ENCODE peak calls at places on chromosomes 5 and 9, in eight cellular contexts. I, V, D, C, Q, N, P and L are unnamed samples.

GRCh38 chr9:14247577-14247976 is 66.4 kb downstream of the NFIB start:
- DNase-seq in I (no peak), V (no peak), D (no peak), C (no peak), Q (no peak), N (no peak), P (no peak), L (no peak)

GRCh38 chr9:5838884-5839571 is 6.1 kb upstream of the ERMP1 start:
- DNase-seq in I (peak; percentile 31), V (peak; percentile 64), D (peak; percentile 81), C (no peak), Q (no peak), N (peak; percentile 40), P (no peak), L (peak; percentile 42)

GRCh38 chr5:57650360-57651069 is 167.9 kb upstream of the ACTBL2 start:
- DNase-seq in I (peak; percentile 58), V (peak; percentile 25), D (peak; percentile 95), C (no peak), Q (no peak), N (peak; percentile 30), P (peak; percentile 62), L (peak; percentile 11)

GRCh38 chr5:133269707-133270106 is 217.9 kb downstream of the HSPA4 start:
- DNase-seq in I (no peak), V (no peak), D (no peak), C (no peak), Q (no peak), N (no peak), P (no peak), L (no peak)

GRCh38 chr9:124830593-124830992 is 22.7 kb upstream of the WDR38 start:
- DNase-seq in I (no peak), V (no peak), D (no peak), C (no peak), Q (no peak), N (no peak), P (no peak), L (no peak)

GRCh38 chr9:87119328-87119881 is 172.1 kb upstream of the GAS1 start:
- DNase-seq in I (peak; percentile 88), V (no peak), D (no peak), C (peak; percentile 35), Q (no peak), N (peak; percentile 51), P (no peak), L (no peak)

GRCh38 chr5:168329302-168329701 is 37.9 kb downstream of the WWC1 start:
- DNase-seq in I (no peak), V (no peak), D (no peak), C (no peak), Q (no peak), N (no peak), P (no peak), L (no peak)

GRCh38 chr5:177604116-177604521 is 4.2 kb downstream of the B4GALT7 start:
- DNase-seq in I (no peak), V (no peak), D (no peak), C (no peak), Q (no peak), N (no peak), P (no peak), L (no peak)

DNA sequence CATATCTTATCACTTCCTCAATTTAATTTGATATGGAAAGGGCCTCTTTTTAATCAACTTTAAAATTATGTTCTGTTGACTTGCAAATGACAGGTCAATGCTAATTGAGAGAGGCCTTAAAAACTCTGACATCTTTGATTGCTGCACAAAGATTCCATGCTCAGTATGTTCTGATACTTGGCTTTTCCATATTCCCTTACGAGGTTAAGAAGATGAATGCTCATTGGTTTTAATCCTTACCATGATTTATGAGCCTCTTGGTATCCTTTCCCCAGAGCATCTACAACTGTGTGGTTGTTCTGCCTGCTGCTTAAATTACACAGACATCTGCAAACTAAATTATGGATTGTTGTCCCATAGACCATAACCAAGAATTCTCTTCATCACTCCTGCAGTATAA is 352.6 kb downstream of the CDH12 start:
- DNase-seq in I (no peak), V (no peak), D (no peak), C (no peak), Q (no peak), N (no peak), P (no peak), L (no peak)
- H3K4me3 ChIP-seq in I (no peak overlapping the region), V (no peak overlapping the region), D (no peak overlapping the region), C (no peak overlapping the region), Q (no peak overlapping the region), N (no peak overlapping the region), P (no peak overlapping the region), L (no peak overlapping the region)

GRCh38 chr9:70589571-70590263 is 175.3 kb upstream of the KLF9 start:
- DNase-seq in I (peak; percentile 85), V (no peak), D (no peak), C (peak; percentile 21), Q (no peak), N (no peak), P (no peak), L (no peak)

GRCh38 chr9:70590264-70590646 is 175.8 kb upstream of the KLF9 start:
- DNase-seq in I (peak; percentile 87), V (no peak), D (no peak), C (no peak), Q (no peak), N (no peak), P (no peak), L (no peak)

GRCh38 chr9:70588999-70589398 is 174.5 kb upstream of the KLF9 start:
- DNase-seq in I (no peak), V (no peak), D (no peak), C (no peak), Q (no peak), N (no peak), P (no peak), L (no peak)

GRCh38 chr9:70587143-70587710 is 172.8 kb upstream of the KLF9 start:
- DNase-seq in I (peak; percentile 87), V (no peak), D (no peak), C (no peak), Q (no peak), N (no peak), P (no peak), L (no peak)

GRCh38 chr9:70588381-70588780 is 173.9 kb upstream of the KLF9 start:
- DNase-seq in I (no peak), V (no peak), D (no peak), C (no peak), Q (no peak), N (no peak), P (no peak), L (no peak)
- H3K27me3 ChIP-seq in I (no peaks in the 10 kb centered on the region), V (no peaks in the 10 kb centered on the region), D (no peaks in the 10 kb centered on the region), C (no peaks in the 10 kb centered on the region), Q (no peaks in the 10 kb centered on the region), N (no peaks in the 10 kb centered on the region), P (no peaks in the 10 kb centered on the region), L (no peaks in the 10 kb centered on the region)

GRCh38 chr5:151810907-151811306 is 39.2 kb downstream of the G3BP1 start:
- DNase-seq in I (peak; percentile 33), V (no peak), D (no peak), C (no peak), Q (no peak), N (no peak), P (no peak), L (no peak)
- H3K36me3 ChIP-seq in I (peaks cover 4% of the 10 kb centered on the region), V (no peaks in the 10 kb centered on the region), D (peaks cover 8% of the 10 kb centered on the region), C (no peaks in the 10 kb centered on the region), Q (peaks cover 88% of the 10 kb centered on the region), N (peaks cover 18% of the 10 kb centered on the region), P (peaks cover 13% of the 10 kb centered on the region), L (peaks cover 16% of the 10 kb centered on the region)

DNA sequence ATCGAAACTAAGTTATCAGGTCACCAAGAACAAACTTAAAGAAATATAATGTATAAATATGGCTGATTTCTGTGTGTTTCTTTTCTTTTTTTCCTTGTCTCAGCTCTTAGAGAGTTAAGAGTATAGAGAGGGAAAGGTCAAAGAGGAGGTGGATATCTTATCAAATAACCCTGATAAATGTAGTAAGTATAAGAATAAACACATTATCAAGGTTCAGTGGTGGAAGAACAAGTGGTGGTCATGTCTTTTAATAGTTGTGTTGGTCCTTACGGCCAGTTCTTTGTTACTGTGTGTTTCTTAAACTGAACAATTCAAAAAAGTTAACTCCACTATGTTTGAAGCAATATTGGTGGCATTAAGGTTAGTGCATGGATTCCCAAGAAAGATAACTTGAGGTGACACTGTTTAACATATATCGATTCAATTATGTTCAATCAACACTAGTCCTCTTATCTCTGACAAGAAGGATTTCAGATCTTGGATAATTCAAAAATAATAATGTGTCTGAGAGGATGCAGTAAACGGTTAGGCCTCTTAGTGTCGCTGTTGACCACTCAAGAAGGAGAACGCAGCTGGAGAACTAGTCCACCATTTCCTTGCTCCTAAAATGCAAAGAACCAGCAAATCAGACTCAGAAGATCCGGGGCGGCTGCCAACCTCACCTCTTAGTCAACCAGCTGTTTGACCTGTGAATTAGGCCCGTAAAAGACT is at the start of gene PCDHGA3:
- DNase-seq in I (peak; percentile 73), V (no peak), D (peak; percentile 37), C (no peak), Q (no peak), N (no peak), P (no peak), L (peak; percentile 56)
- H3K4me3 ChIP-seq in I (no peak within 1 kb of the TSS), V (peak within 1 kb of the TSS; percentile 7), D (no peak within 1 kb of the TSS), C (no peak within 1 kb of the TSS), Q (peak within 1 kb of the TSS; percentile 10), N (no peak within 1 kb of the TSS), P (no peak within 1 kb of the TSS), L (no peak within 1 kb of the TSS)

DNA sequence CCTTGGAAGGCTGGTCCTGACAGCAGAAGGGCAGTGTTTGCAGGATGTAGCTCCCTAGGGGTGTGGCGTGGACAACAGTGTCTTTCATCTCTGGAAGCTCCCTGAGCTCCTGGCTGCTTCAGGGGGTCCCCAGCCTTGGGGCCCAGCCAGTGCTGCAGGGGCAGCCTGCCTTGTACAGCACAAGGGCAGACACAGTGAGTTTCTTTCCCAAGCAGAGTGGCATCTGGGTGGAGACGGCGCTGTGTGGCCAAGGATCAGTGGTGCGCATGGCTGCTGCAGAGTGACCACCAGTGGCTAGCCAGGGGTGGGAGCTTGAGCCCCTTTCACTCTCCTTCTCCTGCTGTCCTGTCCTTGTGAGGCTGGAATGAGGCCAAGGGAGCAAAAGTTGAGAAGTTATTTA is 7.6 kb upstream of the IRX4 start:
- DNase-seq in I (no peak), V (no peak), D (no peak), C (no peak), Q (peak; percentile 42), N (no peak), P (no peak), L (no peak)
- H3K27me3 ChIP-seq in I (peaks cover 12% of the 10 kb centered on the region), V (peaks cover 53% of the 10 kb centered on the region), D (peaks cover 22% of the 10 kb centered on the region), C (peaks cover 36% of the 10 kb centered on the region), Q (peaks cover 42% of the 10 kb centered on the region), N (peaks cover 46% of the 10 kb centered on the region), P (peaks cover 95% of the 10 kb centered on the region), L (peaks cover 41% of the 10 kb centered on the region)

DNA sequence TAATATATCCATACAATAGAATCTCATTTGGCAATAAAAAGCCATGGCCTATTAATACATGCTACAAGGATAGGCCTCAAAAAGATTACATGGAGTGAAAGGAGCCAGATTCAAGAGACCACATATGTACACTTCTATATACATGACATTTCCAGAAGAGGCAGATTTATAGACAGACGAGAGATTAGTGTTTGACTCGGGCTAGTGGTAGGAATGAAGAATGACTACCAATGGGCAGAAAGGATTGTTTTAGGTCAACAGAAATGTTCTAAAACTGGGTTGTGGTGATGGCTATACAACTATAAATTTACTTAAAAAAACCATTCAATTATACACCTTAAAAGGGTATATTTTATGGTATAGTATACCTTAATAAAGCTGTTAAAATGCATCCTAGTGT is 41.9 kb downstream of the SETX start:
- DNase-seq in I (no peak), V (no peak), D (no peak), C (no peak), Q (no peak), N (no peak), P (no peak), L (no peak)
- H3K36me3 ChIP-seq in I (no peaks in the 10 kb centered on the region), V (no peaks in the 10 kb centered on the region), D (peaks cover 1% of the 10 kb centered on the region), C (no peaks in the 10 kb centered on the region), Q (peaks cover 96% of the 10 kb centered on the region), N (peaks cover 40% of the 10 kb centered on the region), P (peaks cover 8% of the 10 kb centered on the region), L (no peaks in the 10 kb centered on the region)